ENCODE peak calls at places on chromosomes 5 and 9, in eight cellular contexts. Y is AG04449, J is breast epithelium, Z is foreskin fibroblast, Q is PC-9, E is PC-3, I is dorsolateral prefrontal cortex, V is astrocyte. S is an unnamed sample.

GRCh38 chr9:22009563-22009867 is 410 bp upstream of the CDKN2B start:
- DNase-seq in E (no peak), Y (no peak), I (no peak), V (no peak), J (no peak), Q (no peak), Z (no peak), S (no peak)

GRCh38 chr5:73373814-73374510 is 74.6 kb downstream of the FOXD1 start:
- DNase-seq in Y (no peak), Z (no peak), Q (no peak), V (peak), J (no peak), E (no peak), I (no peak), S (no peak)

GRCh38 chr5:102114525-102115069 is 181.5 kb downstream of the SLCO4C1 start:
- DNase-seq in Y (no peak), Q (no peak), I (no peak), V (no peak), J (no peak), E (no peak), Z (no peak), S (no peak)

GRCh38 chr5:758698-759053 is 25.9 kb downstream of the ZDHHC11B start:
- DNase-seq in E (no peak), V (no peak), Y (no peak), I (peak), Q (no peak), Z (no peak), J (no peak), S (no peak)

GRCh38 chr9:15389173-15389572 is 33.5 kb upstream of the SNAPC3 start:
- DNase-seq in Y (no peak), V (no peak), J (no peak), E (no peak), Q (no peak), I (no peak), Z (peak), S (no peak)

GRCh38 chr5:80034962-80035821 is at the start of gene THBS4:
- DNase-seq in Q (no peak), J (no peak), I (peak), E (no peak), V (no peak), Y (no peak), Z (peak), S (no peak)

GRCh38 chr5:78526049-78526525 is 122.5 kb downstream of the LHFPL2 start:
- DNase-seq in Z (peak), Y (no peak), Q (no peak), I (no peak), J (no peak), E (peak), V (peak), S (no peak)

GRCh38 chr5:81359108-81359507 is 34.8 kb downstream of the ACOT12 start:
- DNase-seq in Z (no peak), Q (no peak), V (no peak), E (no peak), I (no peak), Y (no peak), J (no peak), S (no peak)

GRCh38 chr5:132069561-132069960 is 4.0 kb upstream of the CSF2 start:
- DNase-seq in E (no peak), V (no peak), Q (no peak), Z (no peak), J (no peak), I (no peak), Y (no peak), S (no peak)

GRCh38 chr9:75186767-75187380 is 98.6 kb downstream of the OSTF1 start:
- DNase-seq in J (no peak), Z (peak), V (no peak), Y (no peak), Q (no peak), E (peak), I (no peak), S (no peak)

GRCh38 chr9:3751125-3751758 is 225.4 kb upstream of the RFX3 start:
- DNase-seq in E (peak), J (peak), V (peak), Z (peak), Y (peak), I (no peak), Q (no peak), S (peak)

GRCh38 chr9:131382850-131383729 is 10.8 kb upstream of the PRRC2B start:
- DNase-seq in Z (peak), Q (peak), J (peak), E (peak), Y (no peak), I (no peak), V (peak), S (no peak)

GRCh38 chr5:124655211-124655880 is 91.1 kb downstream of the ZNF608 start:
- DNase-seq in Q (no peak), I (no peak), Y (no peak), V (peak), E (peak), Z (peak), J (no peak), S (no peak)

GRCh38 chr9:94870793-94871558 is 144.5 kb downstream of the AOPEP start:
- DNase-seq in Z (peak), I (no peak), Y (no peak), Q (peak), V (peak), J (no peak), E (peak), S (no peak)

GRCh38 chr5:66889524-66889923 is 293.3 kb downstream of the MAST4 start:
- DNase-seq in I (no peak), J (no peak), E (no peak), Z (no peak), Y (no peak), Q (no peak), V (no peak), S (no peak)

GRCh38 chr5:167819406-167819805 is 472.0 kb upstream of the WWC1 start:
- DNase-seq in E (no peak), Q (no peak), V (no peak), Z (no peak), I (no peak), Y (no peak), J (peak), S (no peak)

GRCh38 chr5:42879267-42879666 is 67.6 kb upstream of the SELENOP start:
- DNase-seq in Q (no peak), J (no peak), I (no peak), Y (no peak), E (no peak), V (no peak), Z (no peak), S (no peak)

GRCh38 chr5:140342287-140342686 is 4.1 kb downstream of the HBEGF start:
- DNase-seq in Y (no peak), I (peak), Z (no peak), Q (no peak), E (no peak), J (no peak), V (no peak), S (no peak)

GRCh38 chr9:98494852-98495251 is 213.9 kb downstream of the GABBR2 start:
- DNase-seq in J (no peak), Z (no peak), I (no peak), Q (no peak), V (no peak), Y (no peak), E (no peak), S (no peak)

GRCh38 chr9:93649610-93650261 is 73.4 kb downstream of the PHF2 start:
- DNase-seq in V (no peak), Y (no peak), Q (no peak), J (no peak), Z (no peak), E (no peak), I (no peak), S (no peak)

GRCh38 chr9:123775885-123776284 is 154.0 kb downstream of the DENND1A start:
- DNase-seq in V (no peak), Z (no peak), Q (no peak), I (no peak), J (no peak), E (no peak), Y (no peak), S (no peak)

GRCh38 chr5:88792144-88792840 is 90.7 kb downstream of the MEF2C start:
- DNase-seq in E (peak), Q (no peak), V (peak), J (no peak), Y (peak), Z (peak), I (no peak), S (peak)

GRCh38 chr5:169550227-169550626 is 33.3 kb upstream of the SPDL1 start:
- DNase-seq in V (no peak), Y (no peak), Q (no peak), E (no peak), J (no peak), I (no peak), Z (peak), S (no peak)

GRCh38 chr5:177528631-177529030 is 11.9 kb upstream of the DDX41 start:
- DNase-seq in Z (no peak), I (no peak), Y (no peak), J (no peak), E (no peak), V (no peak), Q (no peak), S (no peak)

GRCh38 chr9:120713257-120714087 is 798 bp downstream of the MEGF9 start:
- DNase-seq in E (peak), Z (peak), Q (no peak), V (no peak), Y (no peak), J (no peak), I (peak), S (no peak)

GRCh38 chr5:134626369-134627014 is 6.1 kb downstream of the SAR1B start:
- DNase-seq in E (peak), Z (peak), I (no peak), V (no peak), Q (peak), J (no peak), Y (no peak), S (peak)

GRCh38 chr5:148828461-148829247 is 2.2 kb downstream of the ADRB2 start:
- DNase-seq in E (peak), Y (no peak), J (no peak), Q (peak), V (no peak), Z (peak), I (no peak), S (no peak)

GRCh38 chr5:148827723-148828122 is 1.3 kb downstream of the ADRB2 start:
- DNase-seq in E (peak), J (no peak), Y (no peak), I (no peak), Z (peak), Q (peak), V (no peak), S (no peak)

GRCh38 chr5:148829734-148830133 is 3.3 kb downstream of the ADRB2 start:
- DNase-seq in J (no peak), Q (no peak), I (no peak), E (peak), Y (no peak), V (no peak), Z (peak), S (no peak)

GRCh38 chr5:148830220-148830619 is 3.8 kb downstream of the ADRB2 start:
- DNase-seq in I (no peak), V (no peak), Z (no peak), J (no peak), E (peak), Q (no peak), Y (no peak), S (no peak)

DNA sequence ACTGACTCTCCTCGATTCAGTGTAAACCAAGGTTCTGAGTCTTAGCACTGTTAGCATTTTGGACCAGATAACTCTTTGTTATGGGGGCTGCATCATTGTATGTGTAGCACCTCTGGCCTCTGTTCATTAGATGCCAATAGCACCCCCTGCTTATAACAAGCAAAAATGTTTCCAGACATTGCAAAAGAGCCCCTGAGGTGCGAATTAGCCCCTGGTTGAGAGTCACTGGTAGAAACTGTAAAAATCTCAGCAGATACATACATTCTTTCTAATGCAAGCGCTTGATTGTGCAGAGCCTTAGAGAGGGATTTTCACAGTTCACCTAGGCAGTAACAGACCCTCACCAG is 2.8 kb downstream of the ADRB2 start:
- DNase-seq in Y (no peak), Z (no peak), V (no peak), E (no peak), J (no peak), Q (no peak), I (no peak), S (no peak)
- H3K4me3 ChIP-seq in Y (no peak), Z (no peak), V (peak), E (peak), J (peak), Q (peak), I (peak), S (peak)

GRCh38 chr5:91007251-91007650 is 375.9 kb downstream of the ARRDC3 start:
- DNase-seq in E (no peak), V (no peak), Y (no peak), I (no peak), J (no peak), Q (no peak), Z (no peak), S (no peak)
- TF ChIP-seq CTCF in E (peak), V (no peak), Y (no peak), I (no peak), J (no peak), Q (no peak), Z (no peak), S (no peak)

DNA sequence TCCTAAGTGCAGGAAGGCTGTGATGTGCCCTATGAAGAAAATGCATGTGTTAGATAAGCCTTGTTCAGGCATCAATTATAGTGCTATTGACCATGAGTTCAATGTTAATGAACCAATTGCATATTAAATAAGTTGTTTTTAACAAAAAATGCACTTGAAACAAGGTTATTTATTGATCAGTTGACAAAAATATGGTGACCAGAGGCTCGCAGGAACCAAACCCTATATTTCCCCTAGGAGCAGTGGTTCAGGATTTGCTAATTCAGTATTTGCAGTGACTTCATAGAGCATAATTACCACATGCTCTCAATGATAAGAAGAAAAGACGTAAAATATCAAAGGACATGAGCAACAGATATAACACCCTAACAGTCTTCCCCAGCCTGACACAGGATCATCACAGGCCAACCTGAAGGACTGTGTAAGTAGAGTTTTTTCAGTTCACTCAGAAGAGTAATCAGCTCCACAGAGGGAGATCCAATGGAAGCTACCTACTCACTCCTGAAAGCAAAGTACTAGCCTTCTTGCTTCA is 92.3 kb downstream of the SEMA5A start:
- DNase-seq in Y (no peak), V (no peak), I (no peak), J (no peak), Q (no peak), E (no peak), Z (no peak), S (no peak)
- H3K4me3 ChIP-seq in Y (no peak), V (no peak), I (no peak), J (no peak), Q (no peak), E (no peak), Z (no peak), S (no peak)

GRCh38 chr9:27248702-27249101 is 48.2 kb downstream of the EQTN start:
- DNase-seq in I (no peak), V (no peak), J (no peak), Z (no peak), E (peak), Q (no peak), Y (no peak), S (no peak)

DNA sequence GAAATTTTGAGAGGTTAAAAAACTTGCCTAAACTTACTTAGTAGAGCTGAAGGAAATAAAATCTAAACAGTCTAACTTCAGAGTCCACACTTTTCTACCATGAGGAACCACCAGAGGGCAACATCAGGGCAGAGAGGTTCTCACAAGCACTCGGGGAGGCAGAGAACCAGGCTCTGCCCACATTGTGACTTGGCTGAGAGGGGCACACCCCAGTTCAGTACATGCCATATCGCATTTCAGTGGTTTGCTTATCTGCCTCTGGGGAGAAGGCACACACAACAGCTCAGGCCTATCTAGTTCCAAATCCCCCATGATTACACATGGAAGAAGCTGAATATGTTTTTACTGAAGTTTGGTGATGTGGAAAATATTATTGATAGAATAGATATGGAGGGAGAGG is 49.2 kb downstream of the EQTN start:
- DNase-seq in Y (no peak), Q (peak), J (no peak), E (peak), I (no peak), Z (no peak), V (peak), S (no peak)
- TF ChIP-seq CTCF in Y (peak), Q (peak), J (peak), E (peak), I (peak), Z (peak), V (peak), S (peak)

DNA sequence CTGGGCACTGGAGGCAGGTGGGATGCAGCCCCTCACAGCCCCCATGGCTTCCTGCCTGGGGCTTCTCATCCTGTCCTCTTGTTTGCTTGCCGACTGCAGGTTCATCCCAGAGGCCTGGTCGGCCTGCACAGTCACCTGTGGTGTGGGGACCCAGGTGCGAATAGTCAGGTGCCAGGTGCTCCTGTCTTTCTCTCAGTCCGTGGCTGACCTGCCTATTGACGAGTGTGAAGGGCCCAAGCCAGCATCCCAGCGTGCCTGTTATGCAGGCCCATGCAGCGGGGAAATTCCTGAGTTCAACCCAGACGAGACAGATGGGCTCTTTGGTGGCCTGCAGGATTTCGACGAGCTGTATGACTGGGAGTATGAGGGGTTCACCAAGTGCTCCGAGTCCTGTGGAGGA is 232.7 kb downstream of the ADAMTSL1 start:
- DNase-seq in V (no peak), Z (no peak), I (no peak), J (no peak), Y (no peak), E (no peak), Q (no peak), S (no peak)
- H3K4me3 ChIP-seq in V (no peak), Z (no peak), I (no peak), J (no peak), Y (no peak), E (no peak), Q (no peak), S (no peak)

GRCh38 chr9:20191239-20191840 is 402.5 kb upstream of the SLC24A2 start:
- DNase-seq in E (peak), V (no peak), Q (no peak), I (no peak), Z (peak), Y (no peak), J (no peak), S (no peak)
- TF ChIP-seq CTCF in E (peak), V (peak), Q (no peak), I (no peak), Z (no peak), Y (no peak), J (no peak), S (peak)

DNA sequence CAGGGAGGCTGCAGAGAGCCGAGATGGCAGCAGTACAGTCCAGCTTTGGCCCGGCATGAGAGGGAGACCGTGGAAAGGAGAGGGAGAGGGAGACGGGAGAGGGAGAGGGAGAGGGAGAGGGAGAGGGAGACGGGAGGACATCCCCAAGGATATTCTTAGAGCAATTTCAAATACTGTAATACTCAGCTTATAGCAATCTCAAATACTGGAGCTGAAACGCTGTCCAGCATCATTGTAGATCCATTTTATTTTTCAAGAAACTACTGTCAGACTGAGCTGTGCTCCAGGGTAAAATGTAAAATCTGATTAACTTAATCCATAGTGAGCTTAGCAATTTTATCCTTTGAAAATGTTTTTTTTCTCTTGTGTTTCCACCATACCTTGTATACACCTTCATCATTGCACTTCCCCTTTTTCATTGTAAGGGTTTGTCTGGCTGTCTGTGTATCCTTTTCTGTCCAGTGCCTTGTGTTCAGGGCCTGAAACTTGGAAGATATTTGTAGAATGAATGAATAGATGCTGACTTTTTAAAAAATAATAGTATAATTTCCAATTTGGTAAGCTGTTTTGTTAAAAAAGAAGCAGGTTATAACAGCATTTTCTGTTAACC is 64.0 kb upstream of the LRRC70 start:
- DNase-seq in I (no peak), Z (no peak), Y (no peak), Q (no peak), V (no peak), J (no peak), E (no peak), S (no peak)
- H3K4me3 ChIP-seq in I (no peak), Z (no peak), Y (no peak), Q (no peak), V (no peak), J (no peak), E (no peak), S (no peak)

DNA sequence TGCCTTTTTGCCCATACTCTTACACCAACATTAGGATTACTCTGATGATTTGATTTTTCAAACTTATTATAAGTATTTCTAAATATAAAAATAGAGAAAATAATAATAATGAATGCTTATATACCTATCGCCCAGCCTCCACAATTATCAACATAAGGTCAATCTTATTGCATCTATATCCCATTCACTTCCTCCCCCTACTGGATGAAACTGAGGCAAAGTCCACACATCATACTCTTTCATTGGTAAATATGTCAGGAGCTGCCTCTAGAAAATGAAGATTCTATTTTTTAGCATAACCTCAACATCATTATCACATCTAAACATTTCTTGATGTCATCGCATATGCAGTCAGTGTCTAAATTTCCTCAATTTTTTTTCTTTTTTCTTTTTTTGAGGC is 44.3 kb downstream of the SH3RF2 start:
- DNase-seq in E (no peak), I (no peak), Z (no peak), V (no peak), Y (no peak), Q (no peak), J (no peak), S (no peak)
- TF ChIP-seq CTCF in E (peak), I (no peak), Z (no peak), V (no peak), Y (no peak), Q (peak), J (no peak), S (peak)

GRCh38 chr5:126354012-126354856 is 69.0 kb upstream of the GRAMD2B start:
- DNase-seq in I (no peak), Z (peak), E (peak), Y (peak), V (peak), Q (peak), J (no peak), S (peak)
- H3K4me3 ChIP-seq in I (peak), Z (peak), E (peak), Y (peak), V (peak), Q (peak), J (peak), S (peak)

GRCh38 chr9:104286187-104286586 is 192.1 kb downstream of the SMC2 start:
- DNase-seq in Q (no peak), Y (no peak), Z (no peak), V (no peak), J (no peak), I (no peak), E (no peak), S (no peak)
- TF ChIP-seq CTCF in Q (no peak), Y (no peak), Z (no peak), V (no peak), J (no peak), I (no peak), E (no peak), S (no peak)

S was measured in epithelial cell of proximal tubule.